ENCODE peak calls at places on chromosome 13, in four cellular contexts. O, H, W and Z are unnamed samples. For H3K4me1, the result is how much of the 10 kb centered on the place peaks cover.

GRCh38 chr13:108156749-108157148 is 58.6 kb downstream of the LIG4 start:
- DNase-seq in O (no peak), H (no peak), W (no peak), Z (no peak)

GRCh38 chr13:28582225-28582891 is 76.6 kb upstream of the POMP start:
- DNase-seq in O (no peak), H (no peak), W (no peak), Z (no peak)

GRCh38 chr13:59356607-59357006 is 807.1 kb downstream of the DIAPH3 start:
- DNase-seq in O (peak), H (no peak), W (no peak), Z (no peak)

GRCh38 chr13:88526186-88526852 is 855.1 kb downstream of the SLITRK5 start:
- DNase-seq in O (no peak), H (no peak), W (no peak), Z (no peak)

GRCh38 chr13:77313923-77314322 is 13.0 kb downstream of the MYCBP2 start:
- DNase-seq in O (no peak), H (no peak), W (no peak), Z (no peak)

GRCh38 chr13:25447396-25447795 is 75.6 kb downstream of the ATP8A2 start:
- DNase-seq in O (no peak), H (no peak), W (no peak), Z (no peak)

GRCh38 chr13:103273825-103274224 is 207.6 kb upstream of the SLC10A2 start:
- DNase-seq in O (no peak), H (no peak), W (no peak), Z (no peak)

GRCh38 chr13:59458908-59459579 is 704.7 kb downstream of the DIAPH3 start:
- DNase-seq in O (no peak), H (no peak), W (no peak), Z (no peak)

GRCh38 chr13:95073826-95074345 is 227.4 kb downstream of the ABCC4 start:
- DNase-seq in O (no peak), H (no peak), W (no peak), Z (no peak)

GRCh38 chr13:41596190-41596589 is 138.8 kb downstream of the RGCC start:
- DNase-seq in O (no peak), H (no peak), W (no peak), Z (no peak)

GRCh38 chr13:32984857-32985626 is 31.2 kb upstream of the KL start:
- DNase-seq in O (peak), H (no peak), W (peak), Z (no peak)

GRCh38 chr13:46721054-46721453 is 75.9 kb downstream of the ESD start:
- DNase-seq in O (no peak), H (no peak), W (peak), Z (peak)

GRCh38 chr13:72530471-72530870 is 197.0 kb downstream of the MZT1 start:
- DNase-seq in O (no peak), H (no peak), W (no peak), Z (no peak)

DNA sequence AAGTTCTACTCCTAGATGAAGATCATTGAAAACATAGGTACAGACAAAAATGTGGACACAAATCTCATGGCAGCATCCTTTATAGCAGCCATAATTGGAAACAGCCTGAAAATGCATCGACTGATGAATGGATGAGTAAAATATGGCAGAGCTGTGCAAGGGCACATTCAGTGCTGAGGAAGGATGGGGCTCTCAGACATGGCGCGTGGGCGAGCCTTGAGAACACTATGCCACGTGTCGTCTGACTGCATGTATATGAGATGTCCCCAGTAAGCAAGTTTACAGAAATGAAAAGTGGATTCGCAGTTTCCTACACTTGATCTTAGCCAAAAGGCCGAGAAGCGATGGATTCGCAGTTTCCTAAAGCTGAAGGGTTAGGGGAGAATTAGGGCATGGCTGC is 78.1 kb downstream of the RAB20 start:
- DNase-seq in O (no peak), H (no peak), W (no peak), Z (no peak)
- H3K4me1 ChIP-seq in O (under half), H (under half), W (under half), Z (under half)

GRCh38 chr13:100734194-100734720 is 59.7 kb upstream of the TMTC4 start:
- DNase-seq in O (no peak), H (no peak), W (no peak), Z (no peak)
- TF ChIP-seq EP300 in O (no peak), H (no peak), W (no peak), Z (no peak)

GRCh38 chr13:91401916-91402315 is 3.5 kb downstream of the GPC5 start:
- DNase-seq in O (no peak), H (no peak), W (no peak), Z (no peak)

GRCh38 chr13:91405240-91405639 is 6.8 kb downstream of the GPC5 start:
- DNase-seq in O (no peak), H (no peak), W (no peak), Z (no peak)

GRCh38 chr13:91409661-91410060 is 11.2 kb downstream of the GPC5 start:
- DNase-seq in O (no peak), H (no peak), W (no peak), Z (no peak)

GRCh38 chr13:91406619-91407018 is 8.2 kb downstream of the GPC5 start:
- DNase-seq in O (no peak), H (no peak), W (peak), Z (no peak)
- TF ChIP-seq CTCF in O (no peak), H (no peak), W (peak), Z (no peak)

DNA sequence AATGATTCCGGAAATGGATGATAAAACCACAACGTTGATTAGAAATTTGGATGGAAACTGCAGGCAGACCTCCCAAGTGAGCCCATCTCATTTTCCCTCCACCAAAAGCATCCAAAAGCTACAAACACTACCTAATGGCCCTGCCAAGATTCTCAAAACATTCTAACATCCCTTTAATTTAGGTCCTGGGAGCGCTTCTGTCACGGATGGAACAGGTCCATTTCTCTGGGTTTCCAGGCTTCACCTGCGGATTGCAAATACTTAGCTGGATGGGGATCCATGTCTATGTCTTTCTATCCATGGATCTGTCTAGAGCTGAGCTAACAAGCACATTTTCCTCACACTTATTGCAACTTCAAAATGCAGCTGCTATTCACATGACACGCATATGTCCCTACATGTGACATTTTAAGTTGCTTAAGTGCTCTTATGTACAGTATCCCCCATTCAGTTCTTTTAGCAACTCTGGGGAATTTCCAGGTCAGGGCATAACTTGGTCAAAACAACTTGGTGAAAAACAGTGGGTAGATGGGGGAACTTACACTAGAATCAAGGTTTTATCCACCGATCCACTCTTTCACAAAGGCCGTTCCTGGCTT is 73.2 kb downstream of the COL4A1 start:
- DNase-seq in O (no peak), H (no peak), W (no peak), Z (no peak)
- H3K4me1 ChIP-seq in O (half or more), H (under half), W (under half), Z (under half)